ENCODE peak calls at places on chromosome 21, in four cellular contexts. X is pancreas, E is colonic mucosa, C is tibial nerve. A is an unnamed sample.

GRCh38 chr21:25561668-25562641 is 45.3 kb downstream of the MRPL39 start:
- DNase-seq in X (peak; percentile 76), E (peak; percentile 55), C (no peak), A (peak; percentile 45)

GRCh38 chr21:40905251-40905650 is 58.3 kb upstream of the DSCAM start:
- DNase-seq in X (no peak), E (no peak), C (no peak), A (no peak)

GRCh38 chr21:45642122-45642813 is 1.3 kb upstream of the PCBP3 start:
- DNase-seq in X (peak; percentile 79), E (peak; percentile 27), C (no peak), A (no peak)

GRCh38 chr21:40016667-40017066 is 149.4 kb downstream of the PCP4 start:
- DNase-seq in X (no peak), E (no peak), C (no peak), A (no peak)

GRCh38 chr21:46113497-46114176 is 15.7 kb downstream of the COL6A2 start:
- DNase-seq in X (no peak), E (no peak), C (peak; percentile 3), A (peak; percentile 1)

GRCh38 chr21:42378418-42378817 is 12.1 kb upstream of the TFF1 start:
- DNase-seq in X (no peak), E (no peak), C (no peak), A (no peak)

GRCh38 chr21:45152265-45152746 is 77.9 kb downstream of the ADARB1 start:
- DNase-seq in X (no peak), E (peak; percentile 19), C (no peak), A (peak; percentile 47)

GRCh38 chr21:40846566-40847411 is at the start of gene DSCAM:
- DNase-seq in X (no peak), E (no peak), C (no peak), A (no peak)

GRCh38 chr21:45983981-45984551 is 2.5 kb downstream of the COL6A1 start:
- DNase-seq in X (peak; percentile 78), E (no peak), C (no peak), A (no peak)

GRCh38 chr21:27569831-27570230 is 602.9 kb upstream of the ADAMTS5 start:
- DNase-seq in X (no peak), E (no peak), C (no peak), A (no peak)

GRCh38 chr21:38645282-38645681 is 147.0 kb upstream of the ERG start:
- DNase-seq in X (no peak), E (no peak), C (no peak), A (no peak)
- H3K27ac ChIP-seq in X (no peak overlapping the region), E (no peak overlapping the region), C (no peak overlapping the region), A (no peak overlapping the region)

GRCh38 chr21:34745557-34746255 is 76.9 kb downstream of the CLIC6 start:
- DNase-seq in X (peak; percentile 74), E (peak; percentile 68), C (peak; percentile 47), A (peak; percentile 19)
- H3K27ac ChIP-seq in X (peak overlapping the region; percentile 10), E (no peak overlapping the region), C (no peak overlapping the region), A (no peak overlapping the region)

GRCh38 chr21:30986966-30987365 is 51.3 kb downstream of the KRTAP19-8 start:
- DNase-seq in X (no peak), E (no peak), C (no peak), A (no peak)

GRCh38 chr21:30988706-30989105 is 49.6 kb downstream of the KRTAP19-8 start:
- DNase-seq in X (no peak), E (no peak), C (no peak), A (no peak)

GRCh38 chr21:30990514-30991304 is 47.6 kb downstream of the KRTAP19-8 start:
- DNase-seq in X (no peak), E (no peak), C (no peak), A (no peak)

GRCh38 chr21:30981403-30981802 is 56.9 kb downstream of the KRTAP19-8 start:
- DNase-seq in X (no peak), E (no peak), C (no peak), A (no peak)

DNA sequence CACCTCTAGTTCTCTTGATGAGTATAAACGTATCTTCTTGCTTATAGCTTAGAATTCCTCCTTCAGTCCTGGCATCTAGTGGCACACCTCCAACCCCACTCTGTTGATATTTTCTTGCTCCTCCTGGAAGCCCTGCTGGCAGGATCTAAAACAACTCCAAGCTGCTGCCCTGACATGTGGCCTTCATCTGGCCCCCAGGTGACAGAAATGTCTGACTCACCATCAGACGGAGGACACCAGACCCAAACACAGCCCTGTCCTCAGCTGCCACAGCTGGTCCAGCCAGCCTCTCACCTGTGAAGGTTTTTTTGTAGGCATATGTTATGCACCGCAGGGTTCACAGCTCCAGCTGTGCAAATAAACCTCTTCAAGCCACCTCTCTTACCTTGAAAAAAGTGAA is 53.4 kb downstream of the KRTAP19-8 start:
- DNase-seq in X (no peak), E (no peak), C (no peak), A (no peak)
- H3K27ac ChIP-seq in X (no peak overlapping the region), E (no peak overlapping the region), C (no peak overlapping the region), A (no peak overlapping the region)

DNA sequence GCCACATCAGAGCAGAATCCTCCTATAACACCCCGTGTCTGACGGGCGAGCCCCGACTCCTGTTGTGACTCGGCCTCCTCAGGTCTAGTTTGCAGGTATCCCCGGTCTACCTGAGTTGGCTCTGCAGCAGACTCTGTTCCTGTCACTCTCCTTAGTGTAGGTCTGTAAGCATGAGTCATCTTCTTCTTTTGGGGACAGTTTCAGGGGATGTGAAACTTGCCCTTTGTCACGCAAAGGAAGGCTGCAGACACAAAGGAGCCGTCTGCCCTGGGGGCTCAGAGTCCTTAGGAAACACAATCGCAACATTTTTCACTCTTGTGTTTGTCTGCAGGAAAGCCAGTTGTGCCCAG is 183.2 kb downstream of the RUNX1 start:
- DNase-seq in X (no peak), E (no peak), C (no peak), A (no peak)
- H3K27ac ChIP-seq in X (no peak overlapping the region), E (no peak overlapping the region), C (no peak overlapping the region), A (no peak overlapping the region)

DNA sequence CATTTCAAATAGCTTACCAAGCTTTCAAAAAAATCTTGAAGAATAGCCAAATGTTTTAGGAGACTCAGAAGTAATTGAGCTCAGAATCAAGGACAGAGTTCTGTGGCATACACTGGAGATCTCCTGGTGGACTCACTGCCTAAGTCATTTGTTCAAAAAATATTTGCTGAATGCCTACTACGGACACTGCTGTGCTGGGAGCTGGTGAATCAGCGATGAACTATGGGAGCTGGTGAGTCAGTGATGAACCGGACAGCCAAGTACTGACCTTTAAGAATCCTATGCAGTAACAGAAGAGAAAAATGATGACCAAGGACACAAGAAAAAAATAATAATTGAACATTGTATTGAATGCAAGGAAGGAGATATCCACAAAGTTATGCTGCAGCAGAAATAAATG is 717.9 kb upstream of the CXADR start:
- DNase-seq in X (no peak), E (no peak), C (no peak), A (no peak)
- H3K27ac ChIP-seq in X (no peak overlapping the region), E (no peak overlapping the region), C (no peak overlapping the region), A (no peak overlapping the region)

DNA sequence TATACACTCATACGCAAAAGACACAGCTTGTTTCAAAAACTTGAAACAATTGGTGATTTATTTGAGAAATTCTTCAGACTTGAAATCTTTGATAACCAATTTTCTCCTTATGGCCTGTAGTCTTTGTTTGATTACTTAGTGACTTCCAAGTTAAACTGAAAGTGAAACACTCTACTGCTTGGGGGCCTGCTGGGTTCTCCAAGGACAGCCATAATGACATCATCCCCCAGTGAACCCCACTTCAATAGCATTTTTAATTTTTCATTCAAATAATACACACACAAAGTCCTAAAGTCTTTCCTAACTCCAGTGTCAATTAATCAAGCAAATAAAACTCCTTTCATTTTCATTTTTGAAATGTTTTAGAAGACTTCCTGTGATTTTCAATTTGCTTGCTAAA is 59.2 kb downstream of the KRTAP19-8 start:
- DNase-seq in X (no peak), E (no peak), C (no peak), A (no peak)
- H3K27ac ChIP-seq in X (no peak overlapping the region), E (no peak overlapping the region), C (no peak overlapping the region), A (no peak overlapping the region)

GRCh38 chr21:43600642-43601397 is 58.5 kb downstream of the HSF2BP start:
- DNase-seq in X (no peak), E (no peak), C (no peak), A (no peak)
- H3K27ac ChIP-seq in X (no peak overlapping the region), E (no peak overlapping the region), C (no peak overlapping the region), A (no peak overlapping the region)

GRCh38 chr21:35216966-35217365 is 167.9 kb upstream of the RUNX1 start:
- DNase-seq in X (no peak), E (no peak), C (no peak), A (no peak)
- H3K27ac ChIP-seq in X (no peak overlapping the region), E (no peak overlapping the region), C (no peak overlapping the region), A (no peak overlapping the region)

A was measured in CD8-positive, alpha-beta T cell.